ENCODE peak calls at places on chromosome 14, in four cellular contexts. R is Panc1, W is HepG2, O is mammary epithelial cell. Z is an unnamed sample.

GRCh38 chr14:22887990-22888378 is 5.0 kb downstream of the REM2 start:
- DNase-seq in W (no peak), O (no peak), R (no peak), Z (no peak)

GRCh38 chr14:61215222-61216010 is 65.7 kb downstream of the TMEM30B start:
- DNase-seq in W (no peak), R (no peak), O (no peak), Z (no peak)

GRCh38 chr14:94173885-94174621 is at the start of gene PPP4R4:
- DNase-seq in O (peak; percentile 71), R (no peak), W (peak; percentile 89), Z (peak; percentile 86)

GRCh38 chr14:54189358-54190354 is 207.2 kb upstream of the CDKN3 start:
- DNase-seq in R (no peak), O (peak; percentile 92), W (no peak), Z (no peak)

GRCh38 chr14:59046746-59047145 is 141.7 kb upstream of the DAAM1 start:
- DNase-seq in O (no peak), R (no peak), W (no peak), Z (no peak)

GRCh38 chr14:55301722-55302121 is 30.5 kb downstream of the FBXO34 start:
- DNase-seq in R (no peak), W (peak; percentile 28), O (peak; percentile 79), Z (no peak)

GRCh38 chr14:79325071-79325470 is 886.2 kb downstream of the DIO2 start:
- DNase-seq in O (no peak), R (no peak), W (no peak), Z (no peak)

GRCh38 chr14:66099931-66100330 is 386.2 kb upstream of the CCDC196 start:
- DNase-seq in R (no peak), W (no peak), O (peak; percentile 21), Z (no peak)

GRCh38 chr14:91744068-91744480 is 12.2 kb upstream of the CATSPERB start:
- DNase-seq in W (no peak), O (no peak), R (no peak), Z (no peak)

GRCh38 chr14:76861574-76862255 is 35.5 kb downstream of the LRRC74A start:
- DNase-seq in O (no peak), W (no peak), R (no peak), Z (no peak)

GRCh38 chr14:24368562-24369252 is 723 bp downstream of the NFATC4 start:
- DNase-seq in R (no peak), O (no peak), W (no peak), Z (peak; percentile 79)

GRCh38 chr14:22656945-22657711 is 13.0 kb upstream of the OR6J1 start:
- DNase-seq in R (no peak), O (no peak), W (no peak), Z (no peak)

GRCh38 chr14:100540141-100540925 is 46.9 kb downstream of the BEGAIN start:
- DNase-seq in R (no peak), O (no peak), W (peak; percentile 31), Z (peak; percentile 17)

GRCh38 chr14:75279739-75280447 is 1.3 kb downstream of the FOS start:
- DNase-seq in R (no peak), O (peak; percentile 11), W (no peak), Z (peak; percentile 56)

GRCh38 chr14:89388853-89389252 is 28.2 kb downstream of the FOXN3 start:
- DNase-seq in O (no peak), R (no peak), W (no peak), Z (no peak)

GRCh38 chr14:26163761-26164160 is 434.1 kb downstream of the NOVA1 start:
- DNase-seq in O (no peak), R (no peak), W (peak; percentile 28), Z (no peak)

GRCh38 chr14:95611293-95611880 is 74.8 kb upstream of the TCL1B start:
- DNase-seq in R (no peak), O (peak; percentile 9), W (no peak), Z (no peak)

GRCh38 chr14:33598582-33598981 is 352.3 kb downstream of the EGLN3 start:
- DNase-seq in R (no peak), O (no peak), W (no peak), Z (no peak)

GRCh38 chr14:89304972-89305703 is 111.9 kb downstream of the FOXN3 start:
- DNase-seq in O (no peak), W (no peak), R (no peak), Z (peak; percentile 43)

GRCh38 chr14:61694830-61695694 is at the start of gene HIF1A:
- DNase-seq in O (peak; percentile 99), W (peak; percentile 93), R (peak; percentile 79), Z (peak; percentile 95)

GRCh38 chr14:78135450-78135891 is 34.7 kb upstream of the NRXN3 start:
- DNase-seq in O (peak; percentile 54), R (no peak), W (no peak), Z (no peak)

GRCh38 chr14:67663633-67664032 is 10.8 kb downstream of the VTI1B start:
- DNase-seq in W (no peak), O (peak; percentile 66), R (no peak), Z (no peak)

GRCh38 chr14:95015046-95015445 is 142.3 kb downstream of the DICER1 start:
- DNase-seq in W (no peak), O (peak; percentile 19), R (no peak), Z (no peak)

GRCh38 chr14:35405304-35405996 is 901 bp upstream of the NFKBIA start:
- DNase-seq in O (no peak), W (peak; percentile 57), R (no peak), Z (peak; percentile 51)

GRCh38 chr14:71693373-71693772 is 238.9 kb upstream of the RGS6 start:
- DNase-seq in R (no peak), W (no peak), O (no peak), Z (no peak)

GRCh38 chr14:94992046-94992445 is 165.3 kb downstream of the DICER1 start:
- DNase-seq in W (no peak), O (peak; percentile 83), R (no peak), Z (no peak)

GRCh38 chr14:96824283-96824682 is 27.1 kb downstream of the VRK1 start:
- DNase-seq in O (peak; percentile 69), R (no peak), W (no peak), Z (no peak)

GRCh38 chr14:88023658-88024187 is 18.8 kb downstream of the GPR65 start:
- DNase-seq in W (peak; percentile 78), O (no peak), R (no peak), Z (no peak)

GRCh38 chr14:98136019-98136418 is 1136.0 kb downstream of the BCL11B start:
- DNase-seq in W (no peak), R (no peak), O (no peak), Z (no peak)

GRCh38 chr14:74647834-74648361 is 35.9 kb upstream of the LTBP2 start:
- DNase-seq in R (no peak), W (no peak), O (peak; percentile 57), Z (no peak)

GRCh38 chr14:23864252-23864651 is 89.3 kb upstream of the DHRS4 start:
- DNase-seq in O (no peak), R (no peak), W (no peak), Z (no peak)

GRCh38 chr14:91205449-91205848 is 39.1 kb downstream of the GPR68 start:
- DNase-seq in O (no peak), W (no peak), R (no peak), Z (no peak)

GRCh38 chr14:94880140-94880539 is 110.2 kb upstream of the GSC start:
- DNase-seq in O (no peak), R (no peak), W (no peak), Z (no peak)

GRCh38 chr14:96247031-96247430 is 9.0 kb upstream of the BDKRB1 start:
- DNase-seq in W (no peak), O (no peak), R (no peak), Z (no peak)

GRCh38 chr14:22539831-22540230 is 49.2 kb downstream of the DAD1 start:
- DNase-seq in W (no peak), O (no peak), R (no peak), Z (no peak)

GRCh38 chr14:52918486-52918885 is 32.4 kb downstream of the FERMT2 start:
- DNase-seq in O (peak; percentile 52), W (no peak), R (peak; percentile 78), Z (no peak)
- H3K4me3 ChIP-seq in O (no peak overlapping the region), W (no peak overlapping the region), R (no peak overlapping the region), Z (no peak overlapping the region)

GRCh38 chr14:105488781-105489606 is 2.1 kb upstream of the TEDC1 start:
- DNase-seq in O (no peak), W (no peak), R (no peak), Z (peak; percentile 39)

GRCh38 chr14:105487449-105487985 is 831 bp downstream of the CRIP1 start:
- DNase-seq in R (no peak), W (no peak), O (no peak), Z (peak; percentile 47)

GRCh38 chr14:105486974-105487448 is 325 bp downstream of the CRIP1 start:
- DNase-seq in O (no peak), R (no peak), W (no peak), Z (peak; percentile 73)

GRCh38 chr14:105489607-105490317 is 1.3 kb upstream of the TEDC1 start:
- DNase-seq in O (peak; percentile 84), W (peak; percentile 82), R (no peak), Z (peak; percentile 86)

GRCh38 chr14:105487986-105488777 is 1.5 kb downstream of the CRIP1 start:
- DNase-seq in O (no peak), R (no peak), W (no peak), Z (no peak)
- TF ChIP-seq CTCF in O (no peak), R (peak; percentile 24), W (no peak), Z (no peak)

DNA sequence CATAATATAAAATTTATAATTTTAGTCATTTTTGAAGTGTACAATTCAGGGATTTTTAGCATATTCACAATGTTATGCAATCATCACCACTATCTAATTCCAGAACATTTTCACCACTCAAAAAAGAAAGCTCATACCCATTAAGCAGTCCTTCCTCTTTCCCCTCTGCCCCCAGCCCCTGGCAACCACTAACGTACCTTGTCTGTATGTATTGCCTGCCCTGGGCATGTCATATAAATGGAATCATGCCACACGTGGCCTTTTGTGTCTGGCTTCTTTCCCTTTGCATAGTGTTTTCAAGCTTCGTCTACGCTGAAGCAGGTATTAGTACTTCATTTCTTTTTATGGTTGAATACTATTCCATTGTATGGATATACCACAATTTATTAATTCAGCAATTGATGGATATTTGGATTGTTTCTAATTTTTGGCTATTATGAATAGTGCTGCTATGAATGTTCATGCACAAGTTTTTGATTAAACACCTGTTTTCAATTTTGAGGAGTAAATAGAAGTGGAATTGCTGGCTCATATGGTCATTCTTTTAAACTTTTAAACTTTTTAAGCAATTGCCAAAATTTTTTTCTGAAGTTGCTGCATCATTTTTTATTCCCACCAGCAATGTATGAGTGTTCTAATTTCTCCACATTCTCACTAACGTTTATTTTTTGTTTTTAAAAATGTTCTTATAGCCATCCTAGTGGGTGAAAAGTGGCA is 1.6 kb upstream of the SSTR1 start:
- DNase-seq in R (no peak), O (no peak), W (no peak), Z (no peak)
- H3K27me3 ChIP-seq in R (peaks cover 15% of the 10 kb centered on the region), O (no peaks in the 10 kb centered on the region), W (peaks cover 40% of the 10 kb centered on the region), Z (no peaks in the 10 kb centered on the region)

DNA sequence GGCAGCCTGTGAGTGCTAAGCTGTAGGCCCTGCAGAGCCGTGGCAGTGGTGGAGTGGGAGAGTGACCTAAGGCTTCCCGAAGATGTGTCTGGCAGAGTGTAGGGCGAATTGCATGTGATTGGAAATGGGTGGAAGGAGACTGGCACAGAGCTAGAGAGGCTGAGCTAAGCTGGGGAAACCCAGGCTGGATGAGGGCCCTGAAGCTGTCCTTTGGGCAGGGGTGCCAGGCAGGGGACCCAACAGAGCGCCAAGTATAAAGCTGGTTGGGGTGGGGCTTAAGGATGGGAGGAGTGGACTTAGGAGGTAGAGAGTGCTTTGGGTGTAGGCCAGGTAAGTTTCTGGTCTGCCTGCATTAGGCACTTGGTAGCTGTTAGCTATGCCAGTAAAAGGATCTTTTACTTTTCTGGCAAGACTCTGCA is 47.9 kb downstream of the WDR20 start:
- DNase-seq in W (no peak), R (no peak), O (peak; percentile 11), Z (no peak)
- H3K4me3 ChIP-seq in W (no peak overlapping the region), R (no peak overlapping the region), O (no peak overlapping the region), Z (no peak overlapping the region)